ENCODE peak calls at places on chromosomes 11 and 22, in four cellular contexts. N is AG04450, V is HEK293T, Z is substantia nigra. G is an unnamed sample.

GRCh38 chr22:29479417-29480261 is at the start of gene NEFH:
- DNase-seq in N (no peak), V (no peak), Z (no peak), G (no peak)

GRCh38 chr11:74677131-74677530 is 54.1 kb downstream of the CHRDL2 start:
- DNase-seq in V (no peak), Z (no peak), N (no peak), G (no peak)

GRCh38 chr22:29705651-29706050 is 14.2 kb upstream of the CABP7 start:
- DNase-seq in N (no peak), V (no peak), Z (no peak), G (no peak)

GRCh38 chr11:110430267-110431211 is 791 bp downstream of the FDX1 start:
- DNase-seq in N (no peak), V (peak), Z (peak), G (no peak)

GRCh38 chr11:131674051-131674755 is 303.8 kb downstream of the NTM start:
- DNase-seq in N (peak), Z (peak), V (peak), G (peak)

GRCh38 chr11:6400431-6401345 is 10.4 kb downstream of the SMPD1 start:
- DNase-seq in V (no peak), Z (no peak), N (no peak), G (no peak)

GRCh38 chr11:96185220-96185768 is 157.7 kb downstream of the MAML2 start:
- DNase-seq in Z (no peak), V (no peak), N (no peak), G (no peak)

GRCh38 chr11:74679513-74679865 is 51.7 kb downstream of the CHRDL2 start:
- DNase-seq in Z (no peak), V (no peak), N (no peak), G (no peak)

GRCh38 chr11:34787899-34788298 is 128.3 kb downstream of the APIP start:
- DNase-seq in Z (no peak), N (no peak), V (no peak), G (no peak)

GRCh38 chr22:18000441-18001039 is 23.8 kb downstream of the MICAL3 start:
- DNase-seq in Z (no peak), N (no peak), V (peak), G (no peak)

GRCh38 chr11:27720277-27720830 is 20.1 kb upstream of the BDNF start:
- DNase-seq in V (peak), N (no peak), Z (no peak), G (no peak)

GRCh38 chr11:66465371-66466224 is 1.1 kb upstream of the PELI3 start:
- DNase-seq in N (no peak), Z (no peak), V (no peak), G (no peak)

GRCh38 chr11:72842644-72843330 is 28.6 kb downstream of the ATG16L2 start:
- DNase-seq in N (no peak), V (no peak), Z (no peak), G (no peak)

GRCh38 chr11:70141490-70142014 is 61.5 kb upstream of the FADD start:
- DNase-seq in Z (no peak), V (no peak), N (no peak), G (no peak)

GRCh38 chr11:118199135-118199534 is 22.7 kb upstream of the SCN2B start:
- DNase-seq in Z (no peak), N (no peak), V (no peak), G (no peak)

G was measured in AG09309.